ENCODE peak calls at places on chromosomes 11 and 22, in ten cellular contexts. K, F, O, P, G, L, Q, D, H and S are unnamed samples.

GRCh38 chr22:29030618-29031235 is 30.9 kb downstream of the C22orf31 start:
- DNase-seq in K (peak), F (peak), O (peak), P (peak), G (no peak), L (peak), Q (peak), D (peak), H (peak), S (no peak)

GRCh38 chr11:10096987-10097386 is 197.0 kb downstream of the SBF2 start:
- DNase-seq in K (no peak), F (no peak), O (no peak), P (no peak), G (no peak), L (no peak), Q (no peak), D (no peak), H (no peak), S (no peak)

GRCh38 chr11:124602751-124603150 is 8.5 kb upstream of the PANX3 start:
- DNase-seq in K (no peak), F (no peak), O (no peak), P (peak), G (no peak), L (no peak), Q (no peak), D (no peak), H (no peak), S (no peak)

GRCh38 chr11:33772300-33772699 is 2.0 kb downstream of the FBXO3 start:
- DNase-seq in K (peak), F (no peak), O (no peak), P (peak), G (no peak), L (peak), Q (no peak), D (no peak), H (no peak), S (no peak)

GRCh38 chr11:70268526-70268925 is 2.0 kb upstream of the PPFIA1 start:
- DNase-seq in K (no peak), F (no peak), O (no peak), P (no peak), G (no peak), L (no peak), Q (no peak), D (no peak), H (no peak), S (no peak)

GRCh38 chr11:76096552-76096951 is 109.8 kb downstream of the WNT11 start:
- DNase-seq in K (no peak), F (no peak), O (no peak), P (no peak), G (no peak), L (no peak), Q (no peak), D (no peak), H (no peak), S (no peak)

GRCh38 chr11:11992257-11992690 is 16.2 kb downstream of the DKK3 start:
- DNase-seq in K (no peak), F (peak), O (no peak), P (no peak), G (no peak), L (peak), Q (no peak), D (no peak), H (no peak), S (no peak)

GRCh38 chr22:28958611-28959010 is 75.2 kb downstream of the ZNRF3 start:
- DNase-seq in K (peak), F (no peak), O (peak), P (peak), G (no peak), L (peak), Q (no peak), D (no peak), H (no peak), S (no peak)

GRCh38 chr22:17692841-17693240 is 54.3 kb downstream of the BCL2L13 start:
- DNase-seq in K (no peak), F (no peak), O (no peak), P (no peak), G (no peak), L (no peak), Q (no peak), D (no peak), H (no peak), S (no peak)

GRCh38 chr11:117457031-117457785 is 129.6 kb downstream of the CEP164 start:
- DNase-seq in K (no peak), F (no peak), O (no peak), P (no peak), G (no peak), L (no peak), Q (no peak), D (no peak), H (no peak), S (no peak)

GRCh38 chr11:123653997-123654565 is 343 bp downstream of the SCN3B start:
- DNase-seq in K (peak), F (peak), O (no peak), P (peak), G (no peak), L (peak), Q (peak), D (no peak), H (peak), S (no peak)

GRCh38 chr22:23182289-23183106 is 2.2 kb downstream of the BCR start:
- DNase-seq in K (peak), F (peak), O (no peak), P (no peak), G (no peak), L (no peak), Q (peak), D (no peak), H (no peak), S (no peak)

GRCh38 chr11:83044958-83045712 is 26.6 kb downstream of the RAB30 start:
- DNase-seq in K (peak), F (no peak), O (peak), P (peak), G (no peak), L (peak), Q (no peak), D (peak), H (no peak), S (no peak)

GRCh38 chr22:37060801-37061610 is 9.5 kb downstream of the KCTD17 start:
- DNase-seq in K (no peak), F (no peak), O (no peak), P (no peak), G (no peak), L (no peak), Q (no peak), D (no peak), H (no peak), S (no peak)

GRCh38 chr11:46387919-46388618 is 3.5 kb downstream of the CHRM4 start:
- DNase-seq in K (no peak), F (no peak), O (no peak), P (no peak), G (no peak), L (no peak), Q (no peak), D (no peak), H (no peak), S (no peak)

GRCh38 chr11:60785136-60785535 is at the start of gene MS4A10:
- DNase-seq in K (no peak), F (no peak), O (no peak), P (no peak), G (no peak), L (no peak), Q (no peak), D (no peak), H (peak), S (no peak)

GRCh38 chr11:92939305-92939704 is 30.1 kb upstream of the MTNR1B start:
- DNase-seq in K (no peak), F (no peak), O (no peak), P (no peak), G (no peak), L (no peak), Q (no peak), D (no peak), H (no peak), S (no peak)

GRCh38 chr11:2382129-2382517 is 5.0 kb downstream of the CD81 start:
- DNase-seq in K (no peak), F (no peak), O (no peak), P (no peak), G (no peak), L (no peak), Q (no peak), D (no peak), H (no peak), S (no peak)

GRCh38 chr11:126465573-126466287 is 110.2 kb downstream of the ST3GAL4 start:
- DNase-seq in K (no peak), F (no peak), O (no peak), P (no peak), G (no peak), L (no peak), Q (no peak), D (no peak), H (no peak), S (no peak)

GRCh38 chr11:34243620-34244493 is 114.0 kb downstream of the ABTB2 start:
- DNase-seq in K (peak), F (peak), O (peak), P (peak), G (no peak), L (peak), Q (no peak), D (no peak), H (no peak), S (no peak)

GRCh38 chr11:93585758-93586157 is 42.6 kb upstream of the SMCO4 start:
- DNase-seq in K (peak), F (peak), O (peak), P (peak), G (no peak), L (peak), Q (no peak), D (peak), H (no peak), S (no peak)

GRCh38 chr11:115887316-115887715 is 383.1 kb upstream of the CADM1 start:
- DNase-seq in K (no peak), F (no peak), O (no peak), P (no peak), G (no peak), L (no peak), Q (no peak), D (no peak), H (no peak), S (no peak)

GRCh38 chr11:31640611-31641010 is 131.0 kb downstream of the ELP4 start:
- DNase-seq in K (no peak), F (no peak), O (no peak), P (no peak), G (no peak), L (no peak), Q (no peak), D (no peak), H (no peak), S (no peak)

GRCh38 chr11:117989351-117990102 is 3.3 kb downstream of the IL10RA start:
- DNase-seq in K (no peak), F (no peak), O (no peak), P (no peak), G (no peak), L (no peak), Q (no peak), D (no peak), H (peak), S (no peak)

GRCh38 chr22:47609653-47610052 is 847.2 kb downstream of the TBC1D22A start:
- DNase-seq in K (no peak), F (no peak), O (no peak), P (no peak), G (no peak), L (no peak), Q (no peak), D (no peak), H (no peak), S (no peak)

GRCh38 chr11:32385998-32386397 is 49.3 kb downstream of the WT1 start:
- DNase-seq in K (peak), F (peak), O (peak), P (peak), G (no peak), L (peak), Q (no peak), D (no peak), H (no peak), S (no peak)

GRCh38 chr11:69513196-69513595 is 31.7 kb downstream of the LINC01488 start:
- DNase-seq in K (no peak), F (no peak), O (no peak), P (no peak), G (no peak), L (no peak), Q (no peak), D (no peak), H (peak), S (no peak)

GRCh38 chr22:23074451-23074850 is 4.1 kb downstream of the GNAZ start:
- DNase-seq in K (no peak), F (no peak), O (no peak), P (no peak), G (no peak), L (no peak), Q (no peak), D (no peak), H (peak), S (no peak)

GRCh38 chr11:76629133-76629852 is 41.3 kb downstream of the LRRC32 start:
- DNase-seq in K (peak), F (no peak), O (no peak), P (peak), G (peak), L (peak), Q (no peak), D (no peak), H (peak), S (no peak)

GRCh38 chr11:77967121-77967520 is 27.3 kb downstream of the INTS4 start:
- DNase-seq in K (no peak), F (no peak), O (no peak), P (no peak), G (no peak), L (no peak), Q (no peak), D (no peak), H (no peak), S (no peak)

GRCh38 chr11:2320591-2321310 is 18.9 kb downstream of the TSPAN32 start:
- DNase-seq in K (no peak), F (no peak), O (no peak), P (no peak), G (no peak), L (no peak), Q (no peak), D (no peak), H (no peak), S (no peak)

DNA sequence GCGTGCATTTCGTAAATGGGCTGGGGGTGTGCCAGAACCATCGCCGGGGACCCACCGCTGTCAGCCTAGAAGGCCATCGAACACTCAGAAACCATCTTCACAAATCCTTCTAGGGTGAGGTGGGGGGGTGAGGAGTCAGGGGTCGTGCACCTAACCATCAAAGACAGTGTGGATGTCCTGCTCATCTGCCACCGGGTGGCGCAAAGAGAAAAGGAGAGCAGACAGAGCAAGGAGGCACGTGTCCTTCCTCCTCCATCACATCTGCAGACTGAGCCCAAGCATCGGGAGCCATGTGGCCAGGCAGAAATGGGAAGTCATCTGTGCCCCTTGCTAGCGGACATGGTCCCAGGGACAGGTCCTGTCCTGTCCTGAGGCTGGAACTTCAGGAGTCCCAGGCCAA is 61.9 kb upstream of the NUP50 start:
- DNase-seq in K (peak), F (peak), O (peak), P (peak), G (peak), L (peak), Q (peak), D (no peak), H (peak), S (peak)
- TF ChIP-seq CTCF in K (peak), F (no peak), O (peak), P (peak), G (no peak), L (peak), Q (peak), D (peak), H (peak), S (peak)

GRCh38 chr11:880447-880846 is 30.2 kb downstream of the CHID1 start:
- DNase-seq in K (no peak), F (no peak), O (no peak), P (no peak), G (no peak), L (no peak), Q (no peak), D (no peak), H (no peak), S (no peak)
- TF ChIP-seq CTCF in K (no peak), F (peak), O (peak), P (peak), G (no peak), L (no peak), Q (no peak), D (no peak), H (no peak), S (no peak)

GRCh38 chr11:43119275-43119970 is 192.4 kb upstream of the API5 start:
- DNase-seq in K (no peak), F (no peak), O (no peak), P (no peak), G (no peak), L (no peak), Q (no peak), D (no peak), H (no peak), S (no peak)
- TF ChIP-seq CTCF in K (no peak), F (no peak), O (no peak), P (no peak), G (no peak), L (no peak), Q (no peak), D (no peak), H (no peak), S (no peak)

GRCh38 chr11:66491315-66491935 is 11.2 kb downstream of the DPP3 start:
- DNase-seq in K (no peak), F (no peak), O (no peak), P (no peak), G (no peak), L (no peak), Q (peak), D (no peak), H (no peak), S (no peak)
- TF ChIP-seq CTCF in K (peak), F (peak), O (peak), P (peak), G (no peak), L (peak), Q (peak), D (peak), H (no peak), S (peak)

DNA sequence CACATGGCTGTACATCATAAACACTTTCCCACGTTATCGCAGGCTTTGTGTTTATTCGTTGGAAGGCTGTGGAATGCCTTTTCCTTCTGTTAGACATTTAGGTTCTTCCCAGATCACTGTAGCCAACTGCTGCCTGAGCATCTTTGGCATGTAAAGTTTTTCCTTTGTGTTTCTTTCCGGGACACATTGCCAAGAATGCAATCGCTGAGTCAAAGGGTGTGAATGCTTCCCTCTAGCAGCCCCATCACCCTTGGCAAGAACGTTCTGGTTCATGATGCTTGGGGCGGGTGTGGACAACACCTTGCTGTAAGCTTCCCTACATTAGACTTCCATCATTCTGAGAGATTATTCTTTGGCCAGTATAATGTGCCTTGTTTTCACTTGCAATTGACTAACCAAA is 136.2 kb downstream of the OSBP2 start:
- DNase-seq in K (peak), F (peak), O (peak), P (peak), G (peak), L (peak), Q (no peak), D (peak), H (no peak), S (peak)
- TF ChIP-seq CTCF in K (no peak), F (no peak), O (no peak), P (no peak), G (no peak), L (no peak), Q (no peak), D (no peak), H (no peak), S (no peak)

GRCh38 chr11:119681537-119681936 is 47.5 kb downstream of the NECTIN1 start:
- DNase-seq in K (no peak), F (no peak), O (no peak), P (no peak), G (no peak), L (no peak), Q (no peak), D (no peak), H (no peak), S (no peak)
- TF ChIP-seq CTCF in K (no peak), F (no peak), O (no peak), P (peak), G (no peak), L (peak), Q (no peak), D (peak), H (no peak), S (peak)

DNA sequence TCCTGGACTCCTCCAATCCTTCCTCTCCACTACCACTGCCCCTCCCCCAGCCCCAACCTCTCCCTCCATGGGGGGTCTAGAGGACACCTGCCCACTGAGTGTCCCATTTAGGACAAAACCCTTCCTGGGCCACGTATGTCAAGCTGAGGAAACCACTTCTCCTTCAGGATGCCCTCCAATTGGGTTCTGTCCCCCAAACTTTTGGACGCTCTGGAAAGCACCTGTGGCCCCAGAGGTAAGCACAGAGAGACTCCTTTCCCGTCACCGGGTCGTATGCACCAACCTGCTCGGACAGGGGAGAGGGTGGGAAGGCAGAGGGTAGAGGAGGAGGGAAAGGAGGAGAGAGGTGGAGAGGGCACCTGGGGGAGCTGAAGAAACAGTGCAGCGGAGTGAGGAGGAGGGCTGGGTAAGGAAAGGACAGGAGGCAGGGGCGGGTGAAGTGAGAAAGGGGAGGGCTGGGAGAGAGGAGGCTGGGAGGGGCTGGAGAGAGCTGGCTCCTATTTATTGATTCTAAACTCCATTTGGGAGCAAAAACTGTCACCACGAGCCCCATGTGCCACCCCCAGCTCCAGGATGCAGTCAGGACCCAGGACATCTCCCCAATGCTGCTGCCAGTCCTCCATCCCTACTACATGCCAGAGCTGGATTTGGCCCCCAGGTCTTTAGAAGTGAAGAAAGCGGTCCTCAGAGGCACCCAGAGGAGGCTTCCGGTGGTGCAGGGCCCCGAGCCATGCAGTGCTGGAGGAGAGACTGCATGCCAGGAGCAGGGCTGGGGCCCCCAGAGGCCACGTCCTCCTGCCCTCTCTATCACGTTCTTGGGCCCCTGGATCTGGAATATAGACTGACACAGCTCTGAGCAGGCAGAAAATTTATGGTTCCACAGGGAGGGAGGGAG is 53.6 kb downstream of the SLC22A12 start:
- DNase-seq in K (no peak), F (no peak), O (no peak), P (no peak), G (no peak), L (no peak), Q (peak), D (no peak), H (no peak), S (no peak)
- TF ChIP-seq CTCF in K (no peak), F (no peak), O (peak), P (no peak), G (no peak), L (no peak), Q (no peak), D (no peak), H (no peak), S (no peak)

GRCh38 chr11:66281776-66282467 is 3.9 kb downstream of the CNIH2 start:
- DNase-seq in K (no peak), F (no peak), O (no peak), P (no peak), G (no peak), L (no peak), Q (no peak), D (no peak), H (no peak), S (no peak)

GRCh38 chr11:66284526-66285078 is 4.3 kb downstream of the YIF1A start:
- DNase-seq in K (no peak), F (no peak), O (no peak), P (no peak), G (no peak), L (no peak), Q (no peak), D (no peak), H (no peak), S (no peak)

GRCh38 chr11:66282468-66283455 is 4.8 kb downstream of the CNIH2 start:
- DNase-seq in K (peak), F (peak), O (peak), P (peak), G (peak), L (peak), Q (peak), D (peak), H (peak), S (peak)

GRCh38 chr11:66285250-66285947 is 3.5 kb downstream of the YIF1A start:
- DNase-seq in K (no peak), F (no peak), O (no peak), P (no peak), G (no peak), L (no peak), Q (no peak), D (no peak), H (no peak), S (no peak)

GRCh38 chr11:66283461-66284105 is 5.4 kb downstream of the YIF1A start:
- DNase-seq in K (no peak), F (no peak), O (no peak), P (no peak), G (no peak), L (no peak), Q (no peak), D (no peak), H (no peak), S (no peak)
- TF ChIP-seq CTCF in K (no peak), F (peak), O (peak), P (no peak), G (no peak), L (no peak), Q (no peak), D (no peak), H (no peak), S (no peak)

GRCh38 chr11:19849947-19850593 is 137.4 kb downstream of the NAV2 start:
- DNase-seq in K (peak), F (no peak), O (no peak), P (peak), G (no peak), L (no peak), Q (no peak), D (no peak), H (no peak), S (no peak)
- TF ChIP-seq CTCF in K (no peak), F (no peak), O (no peak), P (no peak), G (no peak), L (no peak), Q (no peak), D (no peak), H (no peak), S (no peak)